ENCODE peak calls at places on chromosomes 11 and 22, in five cellular contexts. B is uterus, D is Peyer's patch, M is body of pancreas, W is suprapubic skin. Q is an unnamed sample.

GRCh38 chr11:94740083-94740974 is 27.8 kb upstream of the AMOTL1 start:
- DNase-seq in W (peak), B (peak), D (no peak), M (peak), Q (no peak)

GRCh38 chr11:83521647-83522596 is 235.8 kb upstream of the CCDC90B start:
- DNase-seq in W (no peak), D (no peak), B (no peak), M (no peak), Q (no peak)

GRCh38 chr11:96744697-96745096 is 354.9 kb downstream of the JRKL start:
- DNase-seq in B (no peak), D (no peak), W (no peak), M (no peak), Q (no peak)

GRCh38 chr22:19974935-19975706 is 33.5 kb upstream of the TXNRD2 start:
- DNase-seq in M (no peak), B (no peak), W (no peak), D (no peak), Q (no peak)

GRCh38 chr22:29359469-29359868 is 28.9 kb downstream of the AP1B1 start:
- DNase-seq in D (peak), M (peak), W (no peak), B (peak), Q (peak)

GRCh38 chr22:19395276-19395675 is 36.3 kb downstream of the HIRA start:
- DNase-seq in B (no peak), W (no peak), M (no peak), D (no peak), Q (no peak)

GRCh38 chr11:60428517-60428916 is 855 bp upstream of the MS4A5 start:
- DNase-seq in W (no peak), B (no peak), M (no peak), D (no peak), Q (no peak)

GRCh38 chr22:20550851-20551744 is 43.7 kb downstream of the MED15 start:
- DNase-seq in M (peak), D (no peak), W (peak), B (peak), Q (no peak)

GRCh38 chr11:61329871-61330270 is 3.0 kb downstream of the DDB1 start:
- DNase-seq in B (no peak), W (no peak), M (no peak), D (no peak), Q (no peak)

GRCh38 chr11:62552465-62552782 is 5.8 kb upstream of the AHNAK start:
- DNase-seq in M (no peak), B (peak), D (no peak), W (no peak), Q (no peak)

GRCh38 chr11:62555464-62556092 is 9.0 kb upstream of the AHNAK start:
- DNase-seq in W (peak), D (no peak), B (no peak), M (peak), Q (peak)

GRCh38 chr11:62553839-62554361 is 7.3 kb upstream of the AHNAK start:
- DNase-seq in D (peak), B (no peak), M (no peak), W (peak), Q (no peak)

GRCh38 chr11:62554377-62554776 is 7.8 kb upstream of the AHNAK start:
- DNase-seq in D (no peak), B (no peak), M (no peak), W (peak), Q (no peak)

DNA sequence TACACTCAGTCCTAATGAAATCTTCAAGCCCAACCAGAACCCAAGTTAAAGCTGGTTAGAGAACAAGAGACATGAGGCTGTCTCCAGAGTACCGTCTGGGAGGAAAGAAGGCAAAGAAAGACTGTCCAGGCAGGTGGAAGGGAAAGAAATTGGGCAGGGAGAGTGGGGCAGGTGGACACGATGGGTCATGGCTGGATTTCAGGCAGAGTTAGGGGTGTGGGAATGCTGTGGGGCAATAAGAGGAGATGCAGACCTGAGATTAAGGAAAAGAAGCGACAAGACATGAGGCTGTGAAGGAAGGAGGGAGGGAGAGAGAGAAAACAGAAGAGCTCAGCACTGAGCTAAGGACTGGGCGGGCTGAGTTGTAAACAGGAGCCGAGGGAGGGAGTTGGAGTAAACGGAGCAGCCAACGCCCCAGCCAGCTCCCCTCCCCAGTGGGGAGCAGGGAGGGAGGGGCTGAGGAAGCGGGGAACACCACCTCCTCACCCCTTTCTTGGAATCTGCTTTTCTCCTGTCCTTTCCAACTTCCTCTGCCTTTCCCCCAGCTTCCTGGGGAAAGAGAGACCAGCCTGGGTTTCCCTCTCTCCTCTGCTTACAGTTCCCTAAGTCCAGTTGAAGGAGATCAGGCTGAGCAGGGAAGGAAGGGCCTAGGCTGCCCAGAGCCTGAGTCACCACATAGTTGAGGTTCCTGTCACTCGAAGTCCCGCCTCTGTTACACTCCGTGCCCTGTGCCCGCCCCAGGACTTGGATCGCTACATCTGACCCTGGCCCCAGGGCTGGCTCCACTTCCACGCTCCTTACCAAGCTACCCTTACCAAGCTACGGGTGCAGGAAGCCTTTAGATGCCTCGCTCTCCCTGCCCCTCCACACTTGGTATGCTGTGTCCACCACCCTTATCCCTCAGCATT is 6.6 kb upstream of the AHNAK start:
- DNase-seq in B (peak), D (peak), W (peak), M (peak), Q (peak)
- TF ChIP-seq POLR2A in B (peak), D (peak), W (peak), M (peak), Q (peak)

GRCh38 chr11:13279487-13279834 is 1.9 kb downstream of the BMAL1 start:
- DNase-seq in D (no peak), W (no peak), B (no peak), M (no peak), Q (no peak)

GRCh38 chr11:13276454-13276851 is 1.1 kb upstream of the BMAL1 start:
- DNase-seq in W (no peak), D (no peak), M (no peak), B (no peak), Q (peak)

GRCh38 chr11:13278620-13279486 is 1.3 kb downstream of the BMAL1 start:
- DNase-seq in B (no peak), D (no peak), W (no peak), M (no peak), Q (no peak)

GRCh38 chr11:13276852-13277718 is 505 bp upstream of the BMAL1 start:
- DNase-seq in W (peak), D (peak), M (peak), B (peak), Q (peak)

DNA sequence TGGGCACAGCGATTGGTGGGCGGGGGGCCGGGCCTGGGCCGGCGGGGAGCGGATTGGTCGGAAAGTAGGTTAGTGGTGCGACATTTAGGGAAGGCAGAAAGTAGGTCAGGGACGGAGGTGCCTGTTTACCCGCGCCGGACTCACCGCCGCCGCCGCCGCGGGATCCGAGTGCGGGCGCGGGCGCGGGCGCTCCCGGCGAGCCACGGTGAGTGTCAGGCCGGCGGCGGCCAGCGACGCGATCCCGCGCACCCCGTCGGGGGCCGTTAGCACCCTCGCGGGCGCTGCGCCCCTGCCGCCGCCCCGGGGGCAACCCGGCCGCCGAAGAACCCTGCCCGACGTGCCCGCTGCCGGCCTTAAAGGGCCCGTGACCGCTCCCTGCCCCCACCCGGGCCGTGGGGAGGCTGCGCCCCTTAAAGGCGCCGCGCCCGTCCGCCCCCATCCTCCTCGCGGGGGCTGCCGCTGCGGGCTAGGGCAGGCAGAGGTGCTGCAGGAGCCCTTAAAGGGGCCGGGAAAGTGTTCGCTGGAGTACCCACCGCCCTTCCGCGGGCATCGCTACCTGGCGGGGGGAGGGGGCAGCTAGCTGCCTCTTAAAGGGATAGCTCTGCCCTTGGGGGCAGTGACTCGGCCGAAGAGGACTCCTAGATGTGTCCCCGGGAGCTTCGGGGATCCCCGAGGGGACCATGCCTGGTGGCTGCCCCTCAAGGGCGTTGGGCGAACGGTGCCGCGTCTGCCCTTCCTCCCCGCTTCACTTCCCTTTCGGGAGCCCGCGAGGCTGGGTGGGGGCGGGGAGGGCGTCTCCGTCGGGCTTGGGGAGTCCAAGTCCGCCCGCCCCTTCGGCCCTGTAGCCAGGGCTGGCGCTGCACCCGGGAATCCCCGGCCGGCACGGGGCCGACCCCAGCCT is at the start of gene BMAL1:
- DNase-seq in B (peak), M (peak), D (peak), W (peak), Q (peak)
- TF ChIP-seq POLR2A in B (peak), M (peak), D (no peak), W (peak), Q (no peak)

DNA sequence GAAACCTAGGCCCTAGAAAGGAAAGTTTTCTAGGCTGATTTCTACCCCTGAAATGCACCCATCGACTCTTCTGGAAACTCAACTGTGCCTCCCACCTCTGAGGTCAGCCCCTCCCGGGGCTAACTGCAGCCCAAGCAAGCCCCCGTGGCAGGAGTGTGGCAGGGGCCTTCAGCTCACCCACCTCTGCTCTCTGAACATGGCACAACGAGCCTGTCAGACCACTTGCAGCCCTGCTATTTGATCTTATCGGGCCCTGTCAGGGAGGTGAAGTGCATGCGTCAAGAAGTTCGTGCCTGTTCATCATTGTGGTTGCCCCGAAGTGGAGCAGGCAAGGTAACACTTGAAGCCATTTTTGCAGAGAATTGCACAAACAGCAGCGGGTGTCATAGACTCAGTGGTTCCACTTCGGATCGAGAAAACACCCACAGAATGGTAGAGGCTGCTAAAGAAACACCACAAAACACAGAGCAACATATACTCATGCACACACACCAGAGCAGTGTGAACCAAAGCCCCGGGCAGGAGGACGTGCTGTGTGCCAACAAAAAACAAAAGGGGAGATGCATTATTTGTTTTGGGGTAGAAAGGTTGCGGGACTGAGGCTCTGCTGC is 262.7 kb downstream of the ETS1 start:
- DNase-seq in D (no peak), W (no peak), M (peak), B (no peak), Q (no peak)
- TF ChIP-seq POLR2A in D (peak), W (no peak), M (no peak), B (no peak), Q (no peak)

GRCh38 chr11:111735262-111736116 is 30.7 kb downstream of the PPP2R1B start:
- DNase-seq in B (peak), W (peak), D (no peak), M (peak), Q (peak)
- TF ChIP-seq POLR2A in B (peak), W (peak), D (no peak), M (no peak), Q (no peak)

DNA sequence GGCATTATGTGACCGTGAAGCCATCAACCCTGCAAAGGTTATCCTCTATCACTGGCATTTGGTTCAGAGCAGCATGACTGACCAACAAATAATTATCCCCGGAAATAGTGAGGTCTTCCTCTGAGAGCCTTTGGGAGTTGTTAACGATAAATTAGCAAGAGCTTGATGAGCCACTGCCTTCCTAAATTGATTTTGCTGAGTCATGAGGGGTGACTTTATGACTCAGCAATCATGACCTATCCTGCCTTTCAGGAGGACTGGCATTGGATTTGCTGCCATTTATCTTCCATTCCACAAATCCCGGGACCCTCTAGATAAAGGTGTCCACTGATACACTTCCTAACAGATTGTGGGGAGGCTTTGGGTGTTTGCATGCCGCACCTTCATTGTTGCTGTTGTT is 80.8 kb upstream of the MTNR1B start:
- DNase-seq in B (no peak), W (no peak), D (no peak), M (no peak), Q (peak)
- TF ChIP-seq POLR2A in B (no peak), W (no peak), D (no peak), M (no peak), Q (no peak)

DNA sequence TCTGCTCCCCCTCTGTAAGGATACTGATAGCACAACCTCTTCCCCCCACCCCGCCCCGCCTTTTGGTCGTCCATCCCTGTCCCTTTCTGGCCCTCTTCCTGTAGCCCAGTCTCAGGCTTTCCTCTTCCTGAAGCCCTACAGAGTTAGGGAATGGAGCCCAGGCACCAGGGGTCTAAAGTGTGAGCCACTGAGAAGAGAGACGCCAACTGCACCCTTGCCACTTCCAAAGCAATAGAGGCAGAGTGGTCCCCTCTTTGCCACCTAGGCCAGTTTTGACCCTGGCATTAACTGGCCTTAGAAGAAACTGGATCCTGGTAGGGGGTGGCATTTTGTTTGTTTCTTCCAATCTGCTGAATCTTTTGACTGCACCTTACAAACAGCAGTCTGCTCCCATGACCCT is 9.8 kb upstream of the GRK2 start:
- DNase-seq in B (no peak), M (no peak), W (no peak), D (no peak), Q (no peak)
- TF ChIP-seq POLR2A in B (no peak), M (no peak), W (no peak), D (no peak), Q (no peak)

GRCh38 chr11:72224587-72225410 is at the start of gene INPPL1:
- DNase-seq in B (peak), D (peak), W (peak), M (peak), Q (peak)

GRCh38 chr11:72225411-72225951 is 914 bp downstream of the INPPL1 start:
- DNase-seq in W (peak), D (no peak), B (no peak), M (no peak), Q (no peak)

GRCh38 chr11:72222907-72223614 is 1.5 kb upstream of the INPPL1 start:
- DNase-seq in W (peak), M (peak), B (peak), D (peak), Q (peak)

GRCh38 chr11:72222106-72222891 is 2.3 kb upstream of the INPPL1 start:
- DNase-seq in B (no peak), W (no peak), D (no peak), M (no peak), Q (no peak)

DNA sequence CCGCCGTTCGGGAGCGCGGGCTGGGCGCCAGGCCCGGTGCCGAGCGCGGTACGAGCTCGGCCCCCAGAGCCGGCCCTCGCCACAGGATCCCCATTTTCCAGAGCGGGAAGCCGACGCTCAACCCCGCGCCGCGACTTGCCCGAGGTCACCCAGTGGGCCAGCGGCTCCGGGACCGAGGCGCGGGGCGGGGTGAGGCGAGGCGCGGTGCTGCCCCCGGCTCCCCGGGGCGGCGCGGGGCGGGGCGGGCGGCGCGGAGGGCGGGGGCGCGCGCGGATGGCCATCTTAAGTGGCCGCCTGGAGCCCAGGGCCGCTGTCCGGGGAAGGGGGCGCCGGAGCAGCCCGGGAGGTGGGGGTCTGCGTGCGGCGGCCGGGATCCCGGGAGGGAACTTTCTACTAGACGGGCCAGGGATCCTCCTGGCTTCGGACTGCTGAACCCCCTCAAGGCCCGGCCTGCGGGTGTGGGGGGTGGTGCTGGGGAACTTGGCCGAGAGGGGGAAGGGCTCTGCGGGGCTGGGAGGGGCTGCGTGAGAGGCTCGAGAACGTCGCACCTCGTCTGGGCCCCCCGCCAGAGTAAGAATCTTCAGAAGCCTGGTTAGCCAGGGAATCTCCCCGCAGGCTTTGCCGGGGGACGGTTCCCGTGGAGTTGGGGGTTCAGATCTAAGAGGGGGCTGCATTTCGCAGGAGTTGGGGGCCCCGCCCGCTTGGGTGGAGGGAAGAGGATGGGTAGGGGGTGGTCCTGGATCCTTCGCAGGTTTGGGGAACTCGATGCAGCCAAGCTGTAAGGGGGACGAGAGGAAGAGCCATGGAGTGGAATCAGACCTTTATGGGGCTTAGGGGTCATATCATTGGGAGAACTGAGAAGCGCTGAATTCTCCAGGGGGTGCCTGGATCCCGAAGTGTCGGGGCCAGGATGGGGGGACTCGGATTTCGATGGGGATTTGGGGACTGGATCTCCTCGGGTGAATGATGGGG is 666 bp upstream of the INPPL1 start:
- DNase-seq in D (peak), M (peak), W (peak), B (peak), Q (peak)
- TF ChIP-seq POLR2A in D (no peak), M (no peak), W (peak), B (no peak), Q (no peak)

GRCh38 chr11:65716774-65717405 is 3.7 kb downstream of the RNASEH2C start:
- DNase-seq in B (no peak), M (no peak), D (no peak), W (peak), Q (no peak)

GRCh38 chr11:65718531-65718930 is 2.1 kb downstream of the RNASEH2C start:
- DNase-seq in B (no peak), W (peak), M (no peak), D (no peak), Q (no peak)

GRCh38 chr11:65716294-65716693 is 4.2 kb downstream of the KAT5 start:
- DNase-seq in W (peak), M (no peak), B (no peak), D (no peak), Q (no peak)

GRCh38 chr11:65718964-65719492 is 1.6 kb downstream of the RNASEH2C start:
- DNase-seq in B (no peak), W (peak), D (no peak), M (peak), Q (no peak)

GRCh38 chr11:65717906-65718305 is 2.7 kb downstream of the RNASEH2C start:
- DNase-seq in W (peak), D (no peak), B (no peak), M (no peak), Q (no peak)
- TF ChIP-seq POLR2A in W (no peak), D (no peak), B (no peak), M (no peak), Q (peak)